ENCODE peak calls at places on chromosomes 6 and 20, in ten cellular contexts. C, S, V, Q, R, L, P, Z, X and N are unnamed samples.

GRCh38 chr6:45454008-45454911 is 76.5 kb upstream of the SUPT3H start:
- DNase-seq in C (no peak), S (no peak), V (no peak), Q (peak), R (no peak), L (no peak), P (peak), Z (no peak), X (no peak), N (no peak)

GRCh38 chr6:118788702-118789101 is 105.2 kb upstream of the ASF1A start:
- DNase-seq in C (no peak), S (no peak), V (no peak), Q (no peak), R (no peak), L (no peak), P (no peak), Z (no peak), X (no peak), N (no peak)

GRCh38 chr20:5511930-5512329 is 195.2 kb upstream of the PROKR2 start:
- DNase-seq in C (no peak), S (no peak), V (no peak), Q (no peak), R (no peak), L (no peak), P (no peak), Z (no peak), X (no peak), N (no peak)

GRCh38 chr6:36840471-36841461 is 1.5 kb upstream of the CPNE5 start:
- DNase-seq in C (peak), S (peak), V (no peak), Q (no peak), R (no peak), L (no peak), P (no peak), Z (no peak), X (no peak), N (peak)

GRCh38 chr20:4591975-4592315 is 129.8 kb upstream of the PRND start:
- DNase-seq in C (no peak), S (no peak), V (no peak), Q (no peak), R (no peak), L (no peak), P (no peak), Z (no peak), X (no peak), N (no peak)

GRCh38 chr6:52788478-52788877 is 15.1 kb downstream of the GSTA1 start:
- DNase-seq in C (peak), S (no peak), V (no peak), Q (no peak), R (no peak), L (no peak), P (peak), Z (no peak), X (no peak), N (no peak)

GRCh38 chr6:170429457-170429856 is 122.9 kb downstream of the FAM120B start:
- DNase-seq in C (peak), S (no peak), V (no peak), Q (no peak), R (no peak), L (no peak), P (no peak), Z (no peak), X (no peak), N (no peak)

GRCh38 chr20:47727170-47727880 is 58.0 kb downstream of the SULF2 start:
- DNase-seq in C (no peak), S (peak), V (peak), Q (no peak), R (no peak), L (peak), P (peak), Z (no peak), X (peak), N (peak)

GRCh38 chr6:4480788-4481725 is 295.1 kb upstream of the CDYL start:
- DNase-seq in C (peak), S (no peak), V (no peak), Q (no peak), R (no peak), L (no peak), P (no peak), Z (no peak), X (no peak), N (no peak)

GRCh38 chr20:62276448-62276847 is 26.3 kb upstream of the ADRM1 start:
- DNase-seq in C (no peak), S (no peak), V (no peak), Q (no peak), R (no peak), L (no peak), P (no peak), Z (no peak), X (no peak), N (no peak)

GRCh38 chr20:10883166-10883565 is 209.4 kb upstream of the JAG1 start:
- DNase-seq in C (no peak), S (no peak), V (no peak), Q (no peak), R (no peak), L (no peak), P (peak), Z (no peak), X (no peak), N (no peak)

GRCh38 chr6:149964243-149965190 is 774 bp downstream of the ULBP1 start:
- DNase-seq in C (peak), S (no peak), V (no peak), Q (no peak), R (no peak), L (no peak), P (no peak), Z (no peak), X (no peak), N (peak)

GRCh38 chr6:122405417-122405816 is 6.0 kb downstream of the HSF2 start:
- DNase-seq in C (no peak), S (no peak), V (no peak), Q (no peak), R (no peak), L (no peak), P (no peak), Z (no peak), X (no peak), N (no peak)

GRCh38 chr6:106417572-106418147 is 57.1 kb downstream of the CRYBG1 start:
- DNase-seq in C (peak), S (no peak), V (no peak), Q (no peak), R (no peak), L (no peak), P (no peak), Z (no peak), X (no peak), N (no peak)

GRCh38 chr6:31945507-31946369 is at the start of gene CFB:
- DNase-seq in C (peak), S (no peak), V (peak), Q (peak), R (no peak), L (peak), P (no peak), Z (peak), X (no peak), N (no peak)

GRCh38 chr20:9555781-9556180 is 41.4 kb downstream of the LAMP5 start:
- DNase-seq in C (no peak), S (no peak), V (no peak), Q (peak), R (no peak), L (no peak), P (no peak), Z (no peak), X (no peak), N (no peak)

GRCh38 chr6:46637145-46637544 is 15.5 kb downstream of the CYP39A1 start:
- DNase-seq in C (no peak), S (no peak), V (no peak), Q (peak), R (no peak), L (no peak), P (no peak), Z (no peak), X (no peak), N (no peak)

GRCh38 chr6:77030929-77031674 is 432.2 kb downstream of the HTR1B start:
- DNase-seq in C (no peak), S (no peak), V (no peak), Q (no peak), R (no peak), L (no peak), P (no peak), Z (peak), X (no peak), N (no peak)

GRCh38 chr20:4081396-4081795 is 66.0 kb upstream of the RNF24 start:
- DNase-seq in C (no peak), S (no peak), V (no peak), Q (no peak), R (no peak), L (no peak), P (no peak), Z (no peak), X (no peak), N (no peak)

GRCh38 chr6:150720774-150721233 is 121.1 kb downstream of the PLEKHG1 start:
- DNase-seq in C (peak), S (no peak), V (no peak), Q (no peak), R (no peak), L (no peak), P (no peak), Z (peak), X (no peak), N (no peak)

GRCh38 chr6:137882225-137882961 is 15.3 kb downstream of the TNFAIP3 start:
- DNase-seq in C (no peak), S (no peak), V (no peak), Q (no peak), R (no peak), L (no peak), P (peak), Z (no peak), X (no peak), N (no peak)

GRCh38 chr20:31595654-31596411 is 9.3 kb upstream of the ID1 start:
- DNase-seq in C (peak), S (no peak), V (peak), Q (peak), R (no peak), L (peak), P (peak), Z (no peak), X (no peak), N (no peak)

GRCh38 chr6:152720964-152721363 is 23.3 kb downstream of the MYCT1 start:
- DNase-seq in C (peak), S (no peak), V (no peak), Q (no peak), R (no peak), L (no peak), P (no peak), Z (peak), X (no peak), N (no peak)

GRCh38 chr6:139064981-139065665 is 36.6 kb downstream of the ABRACL start:
- DNase-seq in C (peak), S (no peak), V (no peak), Q (no peak), R (no peak), L (no peak), P (no peak), Z (no peak), X (no peak), N (no peak)

GRCh38 chr6:126064257-126064993 is 78.1 kb downstream of the TRMT11 start:
- DNase-seq in C (no peak), S (no peak), V (no peak), Q (no peak), R (no peak), L (no peak), P (no peak), Z (no peak), X (no peak), N (no peak)

GRCh38 chr20:35091808-35092523 is 641 bp downstream of the TRPC4AP start:
- DNase-seq in C (peak), S (no peak), V (no peak), Q (no peak), R (no peak), L (no peak), P (peak), Z (no peak), X (no peak), N (no peak)